ENCODE peak calls at places on chromosome 21, in five cellular contexts. O is mucosa of descending colon; J is endodermal cell; S is Jurkat, Clone E6-1; G is body of pancreas. Q is an unnamed sample.

GRCh38 chr21:34801519-34802132 is 132.8 kb downstream of the CLIC6 start:
- DNase-seq in J (peak; percentile 79), G (no peak), S (no peak), O (no peak), Q (no peak)

GRCh38 chr21:44780767-44781459 is 20.7 kb downstream of the UBE2G2 start:
- DNase-seq in S (no peak), J (no peak), G (no peak), O (no peak), Q (no peak)

GRCh38 chr21:15367061-15367626 is 302.3 kb upstream of the NRIP1 start:
- DNase-seq in O (no peak), S (no peak), J (peak; percentile 63), G (no peak), Q (peak; percentile 7)

GRCh38 chr21:39057121-39057520 is 126.1 kb downstream of the PSMG1 start:
- DNase-seq in S (no peak), J (no peak), G (no peak), O (no peak), Q (no peak)

GRCh38 chr21:31677047-31677446 is 17.6 kb downstream of the SOD1 start:
- DNase-seq in S (no peak), J (no peak), G (no peak), O (no peak), Q (no peak)

GRCh38 chr21:45820171-45821091 is 161.1 kb upstream of the COL6A1 start:
- DNase-seq in J (peak; percentile 95), S (peak; percentile 74), G (peak; percentile 81), O (peak; percentile 83), Q (peak; percentile 90)

GRCh38 chr21:45839274-45839673 is 142.3 kb upstream of the COL6A1 start:
- DNase-seq in O (no peak), J (no peak), G (no peak), S (no peak), Q (peak; percentile 33)

GRCh38 chr21:28818663-28819278 is 173.9 kb downstream of the LTN1 start:
- DNase-seq in J (no peak), O (no peak), G (no peak), S (no peak), Q (peak; percentile 50)

GRCh38 chr21:41869771-41870170 is 9.4 kb downstream of the PRDM15 start:
- DNase-seq in G (no peak), S (no peak), J (no peak), O (no peak), Q (no peak)

GRCh38 chr21:37074546-37074945 is 1.5 kb downstream of the TTC3 start:
- DNase-seq in O (no peak), G (no peak), S (no peak), J (no peak), Q (peak; percentile 38)

GRCh38 chr21:29669416-29669815 is 270.4 kb downstream of the GRIK1 start:
- DNase-seq in G (no peak), O (no peak), S (no peak), J (no peak), Q (no peak)

GRCh38 chr21:41580758-41581554 is 73.0 kb upstream of the TMPRSS2 start:
- DNase-seq in J (no peak), O (peak; percentile 86), S (no peak), G (no peak), Q (no peak)

GRCh38 chr21:35953570-35953969 is 106.8 kb downstream of the SETD4 start:
- DNase-seq in J (no peak), O (no peak), S (no peak), G (no peak), Q (no peak)